ENCODE peak calls at places on chromosomes 4 and X, in nine cellular contexts. One of them, this sample, is unnamed.

GRCh38 chr4:98838977-98839618 is 89.8 kb downstream of the EIF4E start:
- DNase-seq in posterior vena cava: no peak
- DNase-seq in stomach: no peak
- DNase-seq in NCI-H1105: no peak
- DNase-seq in lung: no peak
- DNase-seq in tibial nerve: no peak
- DNase-seq in HEK293T: no peak
- DNase-seq in posterior cingulate gyrus: no peak
- DNase-seq in skeletal muscle cell: peak; percentile 8
- DNase-seq in this sample: no peak

GRCh38 chrX:75327607-75328006 is 53.7 kb downstream of the UPRT start:
- DNase-seq in NCI-H1105: no peak
- DNase-seq in posterior vena cava: no peak
- DNase-seq in lung: no peak
- DNase-seq in HEK293T: no peak
- DNase-seq in stomach: no peak
- DNase-seq in tibial nerve: no peak
- DNase-seq in posterior cingulate gyrus: no peak
- DNase-seq in skeletal muscle cell: no peak
- DNase-seq in this sample: no peak

GRCh38 chr4:56871357-56871993 is 36.2 kb upstream of the REST start:
- DNase-seq in HEK293T: no peak
- DNase-seq in lung: no peak
- DNase-seq in skeletal muscle cell: no peak
- DNase-seq in NCI-H1105: peak; percentile 20
- DNase-seq in posterior cingulate gyrus: no peak
- DNase-seq in tibial nerve: no peak
- DNase-seq in posterior vena cava: no peak
- DNase-seq in stomach: no peak
- DNase-seq in this sample: peak; percentile 50

GRCh38 chr4:101018836-101019235 is 328.5 kb downstream of the PPP3CA start:
- DNase-seq in stomach: no peak
- DNase-seq in posterior cingulate gyrus: no peak
- DNase-seq in posterior vena cava: no peak
- DNase-seq in HEK293T: no peak
- DNase-seq in lung: no peak
- DNase-seq in NCI-H1105: no peak
- DNase-seq in skeletal muscle cell: no peak
- DNase-seq in tibial nerve: no peak
- DNase-seq in this sample: no peak

GRCh38 chr4:72977936-72978485 is 91.5 kb downstream of the COX18 start:
- DNase-seq in posterior cingulate gyrus: no peak
- DNase-seq in tibial nerve: no peak
- DNase-seq in NCI-H1105: no peak
- DNase-seq in lung: no peak
- DNase-seq in skeletal muscle cell: no peak
- DNase-seq in stomach: no peak
- DNase-seq in HEK293T: no peak
- DNase-seq in posterior vena cava: no peak
- DNase-seq in this sample: peak; percentile 59

GRCh38 chrX:48910926-48911406 is 480 bp downstream of the SLC35A2 start:
- DNase-seq in skeletal muscle cell: no peak
- DNase-seq in lung: no peak
- DNase-seq in NCI-H1105: no peak
- DNase-seq in stomach: no peak
- DNase-seq in tibial nerve: no peak
- DNase-seq in posterior cingulate gyrus: no peak
- DNase-seq in HEK293T: no peak
- DNase-seq in posterior vena cava: no peak
- DNase-seq in this sample: no peak

GRCh38 chr4:79331126-79331876 is 5.4 kb upstream of the NAA11 start:
- DNase-seq in skeletal muscle cell: no peak
- DNase-seq in tibial nerve: no peak
- DNase-seq in lung: no peak
- DNase-seq in NCI-H1105: no peak
- DNase-seq in posterior cingulate gyrus: no peak
- DNase-seq in posterior vena cava: no peak
- DNase-seq in HEK293T: no peak
- DNase-seq in stomach: no peak
- DNase-seq in this sample: no peak

GRCh38 chr4:20904966-20905365 is 204.7 kb downstream of the PACRGL start:
- DNase-seq in HEK293T: no peak
- DNase-seq in posterior vena cava: no peak
- DNase-seq in lung: no peak
- DNase-seq in posterior cingulate gyrus: no peak
- DNase-seq in stomach: no peak
- DNase-seq in NCI-H1105: no peak
- DNase-seq in tibial nerve: no peak
- DNase-seq in skeletal muscle cell: no peak
- DNase-seq in this sample: no peak

GRCh38 chr4:76984127-76984526 is 34.6 kb downstream of the SEPTIN11 start:
- DNase-seq in NCI-H1105: no peak
- DNase-seq in stomach: no peak
- DNase-seq in lung: no peak
- DNase-seq in skeletal muscle cell: no peak
- DNase-seq in HEK293T: peak; percentile 24
- DNase-seq in tibial nerve: no peak
- DNase-seq in posterior vena cava: no peak
- DNase-seq in posterior cingulate gyrus: no peak
- DNase-seq in this sample: no peak

GRCh38 chr4:19636451-19636850 is 615.3 kb upstream of the SLIT2 start:
- DNase-seq in lung: no peak
- DNase-seq in NCI-H1105: no peak
- DNase-seq in posterior vena cava: no peak
- DNase-seq in skeletal muscle cell: no peak
- DNase-seq in HEK293T: no peak
- DNase-seq in posterior cingulate gyrus: no peak
- DNase-seq in tibial nerve: no peak
- DNase-seq in stomach: no peak
- DNase-seq in this sample: no peak

GRCh38 chr4:40506066-40506465 is 123.6 kb downstream of the RBM47 start:
- DNase-seq in posterior vena cava: no peak
- DNase-seq in lung: no peak
- DNase-seq in NCI-H1105: no peak
- DNase-seq in skeletal muscle cell: no peak
- DNase-seq in stomach: no peak
- DNase-seq in tibial nerve: no peak
- DNase-seq in posterior cingulate gyrus: no peak
- DNase-seq in HEK293T: no peak
- DNase-seq in this sample: no peak

GRCh38 chr4:84503495-84504437 is 4.7 kb upstream of the NKX6-1 start:
- DNase-seq in posterior cingulate gyrus: no peak
- DNase-seq in lung: no peak
- DNase-seq in HEK293T: peak; percentile 70
- DNase-seq in NCI-H1105: peak; percentile 30
- DNase-seq in skeletal muscle cell: peak; percentile 28
- DNase-seq in posterior vena cava: no peak
- DNase-seq in stomach: no peak
- DNase-seq in tibial nerve: peak; percentile 36
- DNase-seq in this sample: peak; percentile 60